ENCODE peak calls at places on chromosomes 7 and 10, in seven cellular contexts. L is AG09309; P is kidney; R is CD8-positive, alpha-beta memory T cell; E is heart left ventricle; U is RWPE2; A is GM12865. Y is an unnamed sample.
A peak's percentile ranks its signal among the peaks of the same experiment; 100 is the strongest.

GRCh38 chr10:67609996-67610793 is 85.8 kb downstream of the CTNNA3 start:
- DNase-seq in R (no peak), L (peak; percentile 3), P (no peak), E (no peak), A (no peak), U (no peak), Y (no peak)

GRCh38 chr10:93383562-93383981 is 98.6 kb downstream of the MYOF start:
- DNase-seq in E (peak; percentile 32), A (no peak), R (no peak), P (no peak), L (peak; percentile 94), U (no peak), Y (no peak)

GRCh38 chr10:133061296-133062038 is 26.3 kb upstream of the ADGRA1 start:
- DNase-seq in L (no peak), E (no peak), U (no peak), A (no peak), R (no peak), P (no peak), Y (no peak)

GRCh38 chr7:47104206-47104549 is 477.7 kb downstream of the TNS3 start:
- DNase-seq in E (no peak), A (no peak), L (no peak), R (no peak), P (no peak), U (no peak), Y (no peak)

GRCh38 chr7:107938448-107939250 is 47.7 kb downstream of the DLD start:
- DNase-seq in U (no peak), L (no peak), E (peak; percentile 56), A (no peak), R (no peak), P (no peak), Y (no peak)

GRCh38 chr7:88759956-88760515 is 536 bp downstream of the ZNF804B start:
- DNase-seq in E (no peak), L (no peak), P (no peak), U (no peak), R (no peak), A (no peak), Y (no peak)

GRCh38 chr10:132422169-132422691 is 25.2 kb downstream of the PWWP2B start:
- DNase-seq in R (no peak), L (no peak), U (no peak), P (peak; percentile 82), E (no peak), A (no peak), Y (no peak)

GRCh38 chr7:84948632-84949031 is 238.2 kb downstream of the SEMA3D start:
- DNase-seq in P (no peak), E (no peak), R (no peak), A (no peak), U (no peak), L (no peak), Y (no peak)

GRCh38 chr10:101644002-101644401 is 51.0 kb downstream of the FBXW4 start:
- DNase-seq in R (no peak), E (no peak), L (no peak), U (no peak), P (no peak), A (no peak), Y (no peak)

GRCh38 chr7:84042110-84042539 is 152.5 kb downstream of the SEMA3A start:
- DNase-seq in P (no peak), U (no peak), A (no peak), E (no peak), R (no peak), L (peak; percentile 38), Y (no peak)

GRCh38 chr7:63027075-63027474 is 971.6 kb upstream of the ZNF722 start:
- DNase-seq in L (no peak), A (no peak), U (no peak), E (no peak), P (no peak), R (no peak), Y (no peak)

GRCh38 chr7:115471891-115472290 is 550.0 kb downstream of the MDFIC start:
- DNase-seq in R (no peak), E (no peak), L (peak; percentile 51), P (no peak), A (no peak), U (no peak), Y (no peak)

GRCh38 chr10:35959103-35959740 is 317.1 kb upstream of the FZD8 start:
- DNase-seq in A (no peak), L (no peak), R (no peak), P (no peak), U (no peak), E (no peak), Y (no peak)

GRCh38 chr10:14736600-14737081 is 38.1 kb downstream of the FAM107B start:
- DNase-seq in L (no peak), P (peak; percentile 80), E (peak; percentile 48), U (no peak), A (peak; percentile 51), R (no peak), Y (no peak)

GRCh38 chr10:77983384-77984341 is 45.7 kb downstream of the POLR3A start:
- DNase-seq in R (no peak), A (no peak), E (no peak), U (no peak), P (no peak), L (peak; percentile 50), Y (no peak)

GRCh38 chr10:8051109-8051781 is 3.2 kb upstream of the GATA3 start:
- DNase-seq in U (no peak), A (no peak), L (no peak), E (no peak), P (no peak), R (no peak), Y (no peak)

DNA sequence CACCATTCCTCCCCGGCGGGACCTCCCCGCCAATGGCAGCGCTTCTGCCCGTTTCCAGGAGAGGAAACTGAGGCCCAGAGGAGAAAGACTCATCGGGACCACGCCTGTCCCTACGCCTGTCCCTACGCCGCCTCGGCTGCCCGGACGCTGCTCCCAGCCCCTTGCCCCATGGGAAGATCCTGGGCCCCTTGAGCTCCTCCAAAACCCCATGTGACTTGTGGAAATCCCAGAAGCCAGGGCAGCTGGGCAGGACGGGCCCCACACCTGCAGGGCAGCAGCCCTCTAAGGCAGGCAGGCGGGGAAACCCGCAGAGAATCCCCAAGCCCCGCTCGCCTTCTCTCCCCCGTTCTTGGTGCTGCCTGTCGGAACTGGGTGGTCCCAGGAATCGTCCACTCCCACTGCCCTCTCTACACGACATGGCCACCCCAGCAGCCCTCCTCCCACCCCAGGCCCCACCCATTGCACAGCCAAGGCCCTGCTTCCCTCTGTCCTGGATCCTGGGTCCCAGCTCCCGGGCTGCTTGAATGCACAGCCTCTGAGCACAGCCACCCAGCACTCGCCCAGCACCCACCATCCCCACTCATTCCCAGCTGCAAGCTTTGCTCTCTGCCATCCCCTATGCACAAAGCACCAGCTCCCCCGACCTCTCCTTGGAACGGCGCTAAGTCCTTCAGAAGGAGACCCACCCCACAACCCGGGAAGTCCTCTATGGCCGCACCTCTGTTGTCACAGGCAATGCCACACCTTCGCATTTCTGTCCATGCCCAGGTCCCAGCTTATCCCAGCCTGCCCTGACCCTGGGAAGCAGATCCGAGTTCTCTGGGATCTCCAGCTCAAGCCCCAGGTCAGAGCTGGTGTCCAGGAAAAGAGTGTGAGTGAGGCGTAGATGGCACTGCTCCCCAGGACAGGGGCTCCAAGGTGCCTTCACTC is 50.6 kb downstream of the SLC29A4 start:
- DNase-seq in E (no peak), A (peak; percentile 41), R (no peak), P (peak; percentile 70), U (peak; percentile 54), L (no peak), Y (no peak)
- H3K4me3 ChIP-seq in E (no peak overlapping the region), A (no peak overlapping the region), R (no peak overlapping the region), P (no peak overlapping the region), U (no peak overlapping the region), L (no peak overlapping the region), Y (no peak overlapping the region)

GRCh38 chr7:12839508-12840153 is 152.2 kb downstream of the ARL4A start:
- DNase-seq in U (no peak), A (no peak), L (no peak), E (no peak), P (no peak), R (no peak), Y (no peak)
- H3K4me3 ChIP-seq in U (no peak overlapping the region), A (no peak overlapping the region), L (no peak overlapping the region), E (no peak overlapping the region), P (no peak overlapping the region), R (no peak overlapping the region), Y (no peak overlapping the region)

GRCh38 chr10:89741126-89741762 is 39.9 kb downstream of the KIF20B start:
- DNase-seq in A (no peak), L (no peak), E (no peak), R (no peak), P (no peak), U (no peak), Y (no peak)
- H3K4me3 ChIP-seq in A (no peak overlapping the region), L (no peak overlapping the region), E (no peak overlapping the region), R (no peak overlapping the region), P (no peak overlapping the region), U (no peak overlapping the region), Y (no peak overlapping the region)

GRCh38 chr10:98361131-98361633 is 53.8 kb downstream of the PYROXD2 start:
- DNase-seq in L (peak; percentile 100), R (no peak), A (peak; percentile 90), U (no peak), P (peak; percentile 82), E (peak; percentile 55), Y (peak; percentile 12)
- H3K4me3 ChIP-seq in L (peak overlapping the region; percentile 1), R (no peak overlapping the region), A (peak overlapping the region; percentile 33), U (no peak overlapping the region), P (no peak overlapping the region), E (peak overlapping the region; percentile 4), Y (no peak overlapping the region)

GRCh38 chr10:88069338-88069737 is 205.9 kb downstream of the PTEN start:
- DNase-seq in A (peak; percentile 81), U (no peak), R (no peak), P (no peak), E (no peak), L (no peak), Y (no peak)
- H3K4me3 ChIP-seq in A (peak overlapping the region; percentile 40), U (no peak overlapping the region), R (no peak overlapping the region), P (no peak overlapping the region), E (no peak overlapping the region), L (no peak overlapping the region), Y (no peak overlapping the region)

GRCh38 chr7:151017370-151017952 is 6.8 kb downstream of the ATG9B start:
- DNase-seq in U (peak; percentile 61), P (no peak), R (peak; percentile 45), A (no peak), L (no peak), E (no peak), Y (no peak)

GRCh38 chr7:151016942-151017341 is 7.4 kb downstream of the ATG9B start:
- DNase-seq in A (no peak), R (no peak), P (peak; percentile 71), L (no peak), E (no peak), U (peak; percentile 38), Y (no peak)

GRCh38 chr7:151019130-151019447 is 5.2 kb downstream of the ATG9B start:
- DNase-seq in R (no peak), A (no peak), U (peak; percentile 50), E (no peak), L (no peak), P (no peak), Y (peak; percentile 61)

GRCh38 chr7:151018421-151019129 is 5.7 kb downstream of the ATG9B start:
- DNase-seq in A (no peak), R (peak; percentile 65), U (peak; percentile 49), P (no peak), L (no peak), E (no peak), Y (peak; percentile 43)

GRCh38 chr7:151017953-151018420 is 6.3 kb downstream of the ATG9B start:
- DNase-seq in P (no peak), E (peak; percentile 59), R (peak; percentile 86), U (peak; percentile 70), L (no peak), A (peak; percentile 51), Y (no peak)
- H3K4me3 ChIP-seq in P (no peak overlapping the region), E (peak overlapping the region; percentile 34), R (peak overlapping the region; percentile 67), U (peak overlapping the region; percentile 1), L (no peak overlapping the region), A (no peak overlapping the region), Y (no peak overlapping the region)

Y was measured in pancreas.